ENCODE peak calls at places on chromosome 11, in five cellular contexts. One of them, this sample, is unnamed. For H3K4me1, the result is how much of the 10 kb centered on the place peaks cover.

GRCh38 chr11:1167256-1167655 is 9.5 kb downstream of the MUC5AC start:
- DNase-seq in lower lobe of right lung: no peak
- DNase-seq in tibial nerve: no peak
- DNase-seq in CD8-positive, alpha-beta memory T cell: no peak
- DNase-seq in lung: no peak
- DNase-seq in this sample: no peak

GRCh38 chr11:130213979-130214281 is 54.3 kb downstream of the ST14 start:
- DNase-seq in lung: peak
- DNase-seq in lower lobe of right lung: no peak
- DNase-seq in tibial nerve: no peak
- DNase-seq in CD8-positive, alpha-beta memory T cell: no peak
- DNase-seq in this sample: no peak

GRCh38 chr11:118247041-118247440 is 5.1 kb downstream of the MPZL3 start:
- DNase-seq in tibial nerve: no peak
- DNase-seq in lower lobe of right lung: no peak
- DNase-seq in lung: no peak
- DNase-seq in CD8-positive, alpha-beta memory T cell: no peak
- DNase-seq in this sample: no peak

GRCh38 chr11:17752144-17752543 is 17.6 kb downstream of the KCNC1 start:
- DNase-seq in tibial nerve: no peak
- DNase-seq in lower lobe of right lung: peak
- DNase-seq in lung: no peak
- DNase-seq in CD8-positive, alpha-beta memory T cell: no peak
- DNase-seq in this sample: no peak

GRCh38 chr11:8382436-8383053 is 118.9 kb upstream of the LMO1 start:
- DNase-seq in CD8-positive, alpha-beta memory T cell: no peak
- DNase-seq in lung: no peak
- DNase-seq in lower lobe of right lung: no peak
- DNase-seq in tibial nerve: no peak
- DNase-seq in this sample: no peak

GRCh38 chr11:86755196-86755595 is 45.1 kb upstream of the PRSS23 start:
- DNase-seq in lower lobe of right lung: no peak
- DNase-seq in tibial nerve: no peak
- DNase-seq in CD8-positive, alpha-beta memory T cell: no peak
- DNase-seq in lung: no peak
- DNase-seq in this sample: no peak

GRCh38 chr11:36672815-36673450 is 74.9 kb upstream of the RAG2 start:
- DNase-seq in lower lobe of right lung: no peak
- DNase-seq in lung: no peak
- DNase-seq in CD8-positive, alpha-beta memory T cell: no peak
- DNase-seq in tibial nerve: no peak
- DNase-seq in this sample: peak

GRCh38 chr11:128985880-128986279 is 43.2 kb upstream of the TP53AIP1 start:
- DNase-seq in CD8-positive, alpha-beta memory T cell: no peak
- DNase-seq in tibial nerve: no peak
- DNase-seq in lung: no peak
- DNase-seq in lower lobe of right lung: no peak
- DNase-seq in this sample: no peak

GRCh38 chr11:134040386-134041297 is 28.2 kb upstream of the JAM3 start:
- DNase-seq in lung: no peak
- DNase-seq in tibial nerve: no peak
- DNase-seq in CD8-positive, alpha-beta memory T cell: no peak
- DNase-seq in lower lobe of right lung: no peak
- DNase-seq in this sample: no peak

GRCh38 chr11:17513853-17514252 is 30.4 kb downstream of the USH1C start:
- DNase-seq in tibial nerve: no peak
- DNase-seq in lower lobe of right lung: no peak
- DNase-seq in lung: no peak
- DNase-seq in CD8-positive, alpha-beta memory T cell: no peak
- DNase-seq in this sample: no peak

GRCh38 chr11:134142536-134142935 is 73.7 kb downstream of the JAM3 start:
- DNase-seq in lung: no peak
- DNase-seq in tibial nerve: no peak
- DNase-seq in lower lobe of right lung: no peak
- DNase-seq in CD8-positive, alpha-beta memory T cell: no peak
- DNase-seq in this sample: no peak

GRCh38 chr11:35059040-35059439 is 79.9 kb upstream of the CD44 start:
- DNase-seq in lower lobe of right lung: no peak
- DNase-seq in tibial nerve: no peak
- DNase-seq in CD8-positive, alpha-beta memory T cell: no peak
- DNase-seq in lung: no peak
- DNase-seq in this sample: no peak

GRCh38 chr11:78350646-78351165 is 66.9 kb downstream of the GAB2 start:
- DNase-seq in CD8-positive, alpha-beta memory T cell: no peak
- DNase-seq in lower lobe of right lung: no peak
- DNase-seq in tibial nerve: no peak
- DNase-seq in lung: no peak
- DNase-seq in this sample: no peak

GRCh38 chr11:76769645-76770586 is 13.2 kb upstream of the TSKU start:
- DNase-seq in lower lobe of right lung: no peak
- DNase-seq in tibial nerve: no peak
- DNase-seq in lung: no peak
- DNase-seq in CD8-positive, alpha-beta memory T cell: no peak
- DNase-seq in this sample: no peak

GRCh38 chr11:111537336-111537860 is 3.1 kb upstream of the LAYN start:
- DNase-seq in lung: no peak
- DNase-seq in tibial nerve: no peak
- DNase-seq in lower lobe of right lung: no peak
- DNase-seq in CD8-positive, alpha-beta memory T cell: no peak
- DNase-seq in this sample: no peak

GRCh38 chr11:111532365-111532709 is 8.2 kb upstream of the LAYN start:
- DNase-seq in CD8-positive, alpha-beta memory T cell: no peak
- DNase-seq in lower lobe of right lung: no peak
- DNase-seq in lung: no peak
- DNase-seq in tibial nerve: no peak
- DNase-seq in this sample: no peak

GRCh38 chr11:111531687-111532364 is 8.7 kb upstream of the LAYN start:
- DNase-seq in tibial nerve: no peak
- DNase-seq in CD8-positive, alpha-beta memory T cell: no peak
- DNase-seq in lung: no peak
- DNase-seq in lower lobe of right lung: no peak
- DNase-seq in this sample: no peak

GRCh38 chr11:111538407-111539114 is 2.0 kb upstream of the LAYN start:
- DNase-seq in lower lobe of right lung: no peak
- DNase-seq in CD8-positive, alpha-beta memory T cell: no peak
- DNase-seq in tibial nerve: no peak
- DNase-seq in lung: no peak
- DNase-seq in this sample: no peak

GRCh38 chr11:111535281-111535680 is 5.2 kb upstream of the LAYN start:
- DNase-seq in CD8-positive, alpha-beta memory T cell: no peak
- DNase-seq in lower lobe of right lung: no peak
- DNase-seq in lung: no peak
- DNase-seq in tibial nerve: no peak
- DNase-seq in this sample: no peak
- H3K4me3 ChIP-seq in CD8-positive, alpha-beta memory T cell: no peak
- H3K4me3 ChIP-seq in lower lobe of right lung: no peak
- H3K4me3 ChIP-seq in lung: no peak
- H3K4me3 ChIP-seq in tibial nerve: no peak
- H3K4me3 ChIP-seq in this sample: no peak

GRCh38 chr11:62012451-62013265 is 45.2 kb upstream of the FTH1 start:
- DNase-seq in CD8-positive, alpha-beta memory T cell: no peak
- DNase-seq in lower lobe of right lung: no peak
- DNase-seq in lung: no peak
- DNase-seq in tibial nerve: no peak
- DNase-seq in this sample: no peak

GRCh38 chr11:62013266-62014157 is 46.1 kb upstream of the FTH1 start:
- DNase-seq in lung: no peak
- DNase-seq in tibial nerve: no peak
- DNase-seq in lower lobe of right lung: no peak
- DNase-seq in CD8-positive, alpha-beta memory T cell: no peak
- DNase-seq in this sample: no peak

GRCh38 chr11:62014158-62014476 is 46.7 kb upstream of the FTH1 start:
- DNase-seq in tibial nerve: no peak
- DNase-seq in lower lobe of right lung: no peak
- DNase-seq in lung: no peak
- DNase-seq in CD8-positive, alpha-beta memory T cell: no peak
- DNase-seq in this sample: no peak

GRCh38 chr11:62017878-62018642 is 50.6 kb upstream of the FTH1 start:
- DNase-seq in lower lobe of right lung: peak
- DNase-seq in CD8-positive, alpha-beta memory T cell: no peak
- DNase-seq in lung: no peak
- DNase-seq in tibial nerve: no peak
- DNase-seq in this sample: no peak

GRCh38 chr11:62015615-62016014 is 48.2 kb upstream of the FTH1 start:
- DNase-seq in lung: no peak
- DNase-seq in tibial nerve: no peak
- DNase-seq in lower lobe of right lung: no peak
- DNase-seq in CD8-positive, alpha-beta memory T cell: no peak
- DNase-seq in this sample: no peak
- H3K4me1 ChIP-seq in lung: under half
- H3K4me1 ChIP-seq in tibial nerve: under half
- H3K4me1 ChIP-seq in lower lobe of right lung: under half
- H3K4me1 ChIP-seq in CD8-positive, alpha-beta memory T cell: under half
- H3K4me1 ChIP-seq in this sample: under half

GRCh38 chr11:125903753-125904659 is at the start of gene DDX25:
- DNase-seq in tibial nerve: no peak
- DNase-seq in lung: no peak
- DNase-seq in CD8-positive, alpha-beta memory T cell: peak
- DNase-seq in lower lobe of right lung: no peak
- DNase-seq in this sample: peak
- H3K4me3 ChIP-seq in tibial nerve: peak
- H3K4me3 ChIP-seq in lung: peak
- H3K4me3 ChIP-seq in CD8-positive, alpha-beta memory T cell: peak
- H3K4me3 ChIP-seq in lower lobe of right lung: peak
- H3K4me3 ChIP-seq in this sample: peak

DNA sequence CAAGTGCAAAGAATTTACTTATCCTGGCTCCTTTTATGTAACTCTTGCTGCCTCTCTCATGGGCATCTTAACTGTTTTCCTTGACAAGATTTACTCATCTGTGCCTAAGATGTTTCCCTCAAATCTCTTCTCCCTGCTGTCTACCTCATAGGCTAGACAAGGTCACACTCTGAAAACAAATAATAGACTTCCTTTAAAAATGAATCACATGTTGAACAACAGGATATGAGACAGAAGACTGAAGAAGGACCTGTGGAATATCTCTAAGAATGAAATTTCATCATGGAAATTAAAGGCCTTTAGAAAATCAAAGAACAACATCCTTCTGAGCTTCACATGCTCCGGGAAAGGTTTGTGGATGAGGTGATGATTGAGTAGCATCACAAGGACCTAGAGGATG is 6.0 kb upstream of the SCGB2A2 start:
- DNase-seq in lower lobe of right lung: no peak
- DNase-seq in lung: no peak
- DNase-seq in tibial nerve: no peak
- DNase-seq in CD8-positive, alpha-beta memory T cell: no peak
- DNase-seq in this sample: no peak
- H3K4me1 ChIP-seq in lower lobe of right lung: under half
- H3K4me1 ChIP-seq in lung: under half
- H3K4me1 ChIP-seq in tibial nerve: under half
- H3K4me1 ChIP-seq in CD8-positive, alpha-beta memory T cell: under half
- H3K4me1 ChIP-seq in this sample: under half

GRCh38 chr11:108666373-108666772 is 1.5 kb downstream of the DDX10 start:
- DNase-seq in CD8-positive, alpha-beta memory T cell: no peak
- DNase-seq in lung: no peak
- DNase-seq in tibial nerve: no peak
- DNase-seq in lower lobe of right lung: no peak
- DNase-seq in this sample: no peak
- H3K4me3 ChIP-seq in CD8-positive, alpha-beta memory T cell: no peak
- H3K4me3 ChIP-seq in lung: no peak
- H3K4me3 ChIP-seq in tibial nerve: no peak
- H3K4me3 ChIP-seq in lower lobe of right lung: no peak
- H3K4me3 ChIP-seq in this sample: peak

DNA sequence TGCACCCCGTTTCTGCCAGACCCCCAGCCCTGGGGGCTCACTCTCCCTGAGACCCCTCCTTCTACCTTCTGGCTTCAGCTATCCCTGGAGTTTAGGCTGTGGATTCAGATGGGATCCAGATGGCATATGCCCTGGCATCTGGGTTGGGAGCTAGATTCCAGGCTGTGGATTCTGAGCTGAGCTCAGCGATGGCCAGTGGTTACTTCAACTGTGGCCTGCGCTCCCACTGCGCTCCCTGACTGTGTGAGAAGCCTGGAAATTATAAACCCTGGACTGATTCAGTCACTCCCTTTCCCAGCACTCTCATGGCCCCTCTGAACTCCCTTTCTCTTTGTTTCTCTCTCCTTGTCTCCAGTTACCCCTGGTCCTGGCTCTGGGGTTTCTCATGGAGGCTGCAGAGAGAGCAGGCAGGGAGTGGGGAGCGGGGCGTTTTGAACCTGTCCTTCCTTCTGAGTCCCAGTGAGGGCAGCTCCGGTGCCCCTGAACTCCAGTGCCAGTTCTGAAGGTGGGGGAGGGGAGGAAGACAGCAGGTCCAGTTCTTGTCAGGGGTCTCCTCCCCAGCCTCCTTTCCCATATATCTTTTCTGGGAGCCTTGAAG is 4.8 kb downstream of the ARHGEF17 start:
- DNase-seq in tibial nerve: no peak
- DNase-seq in lower lobe of right lung: no peak
- DNase-seq in CD8-positive, alpha-beta memory T cell: no peak
- DNase-seq in lung: no peak
- DNase-seq in this sample: no peak
- H3K4me1 ChIP-seq in tibial nerve: half or more
- H3K4me1 ChIP-seq in lower lobe of right lung: half or more
- H3K4me1 ChIP-seq in CD8-positive, alpha-beta memory T cell: under half
- H3K4me1 ChIP-seq in lung: under half
- H3K4me1 ChIP-seq in this sample: under half